ENCODE peak calls at places on chromosomes 12 and 14, in nine cellular contexts. R, P, Z, W, V, B, A, F and N are unnamed samples.

GRCh38 chr14:69055125-69055524 is 76.0 kb upstream of the ACTN1 start:
- DNase-seq in V (no peak), B (no peak), W (no peak), F (no peak), Z (no peak), P (no peak), R (no peak), A (no peak), N (no peak)

GRCh38 chr12:98725481-98726247 is 80.6 kb downstream of the APAF1 start:
- DNase-seq in P (peak), R (no peak), W (peak), V (peak), F (no peak), A (no peak), Z (peak), B (no peak), N (peak)

GRCh38 chr12:113273053-113273725 is 51.9 kb downstream of the TPCN1 start:
- DNase-seq in R (no peak), B (peak), F (peak), V (no peak), P (peak), W (no peak), Z (peak), A (no peak), N (no peak)

GRCh38 chr12:65922077-65922476 is 97.8 kb downstream of the HMGA2 start:
- DNase-seq in B (no peak), A (no peak), F (no peak), P (no peak), R (no peak), W (no peak), Z (no peak), V (no peak), N (no peak)

GRCh38 chr14:74140374-74140850 is 55.7 kb downstream of the LIN52 start:
- DNase-seq in V (peak), R (no peak), B (peak), A (no peak), W (peak), Z (peak), F (no peak), P (peak), N (no peak)

GRCh38 chr12:92775416-92775815 is 72.6 kb downstream of the PLEKHG7 start:
- DNase-seq in W (no peak), F (no peak), R (no peak), Z (no peak), P (no peak), V (no peak), B (no peak), A (no peak), N (no peak)

GRCh38 chr12:93122089-93122488 is 193.0 kb upstream of the EEA1 start:
- DNase-seq in V (no peak), R (no peak), A (no peak), F (no peak), Z (peak), W (no peak), B (no peak), P (no peak), N (peak)

GRCh38 chr12:123991402-123991951 is 18.5 kb downstream of the ZNF664 start:
- DNase-seq in B (no peak), Z (no peak), R (no peak), A (no peak), V (no peak), P (no peak), W (no peak), F (no peak), N (no peak)

GRCh38 chr14:33714527-33715222 is 236.2 kb downstream of the EGLN3 start:
- DNase-seq in F (no peak), W (no peak), B (no peak), V (no peak), P (no peak), A (no peak), Z (peak), R (no peak), N (no peak)

GRCh38 chr12:52812073-52812400 is 1.9 kb downstream of the KRT4 start:
- DNase-seq in B (no peak), A (no peak), Z (no peak), W (no peak), P (no peak), V (no peak), R (no peak), F (no peak), N (no peak)

GRCh38 chr12:124808276-124808675 is 55.4 kb downstream of the SCARB1 start:
- DNase-seq in A (no peak), R (no peak), F (no peak), P (no peak), Z (no peak), V (no peak), B (no peak), W (no peak), N (no peak)

GRCh38 chr12:8698132-8698829 is 490 bp downstream of the RIMKLB start:
- DNase-seq in A (peak), V (peak), F (peak), R (peak), B (peak), Z (peak), P (peak), W (peak), N (no peak)

GRCh38 chr12:120783197-120783596 is 57.6 kb downstream of the ACADS start:
- DNase-seq in W (no peak), R (no peak), B (no peak), F (no peak), A (no peak), V (no peak), P (no peak), Z (peak), N (peak)

GRCh38 chr12:50923361-50924130 is 28.8 kb upstream of the HIGD1C start:
- DNase-seq in W (no peak), A (no peak), F (no peak), V (no peak), R (no peak), B (no peak), P (no peak), Z (peak), N (no peak)

GRCh38 chr12:26701604-26702215 is 131.3 kb downstream of the ITPR2 start:
- DNase-seq in B (no peak), P (peak), V (peak), A (no peak), R (no peak), W (peak), Z (peak), F (no peak), N (no peak)

GRCh38 chr12:40946612-40947194 is 241.4 kb upstream of the PDZRN4 start:
- DNase-seq in V (no peak), R (no peak), Z (peak), W (peak), P (peak), F (no peak), A (no peak), B (no peak), N (peak)

GRCh38 chr12:96198970-96199369 is 4.8 kb downstream of the ELK3 start:
- DNase-seq in W (peak), P (no peak), R (no peak), B (no peak), Z (peak), F (no peak), V (no peak), A (peak), N (peak)

GRCh38 chr14:88983755-88984154 is 159.3 kb downstream of the TTC8 start:
- DNase-seq in A (no peak), B (no peak), W (no peak), P (no peak), V (no peak), F (no peak), Z (peak), R (no peak), N (peak)

GRCh38 chr14:35285168-35285990 is 6.8 kb upstream of the PSMA6 start:
- DNase-seq in A (peak), P (no peak), F (no peak), Z (peak), W (peak), V (no peak), B (no peak), R (no peak), N (no peak)

GRCh38 chr12:113244015-113244983 is 23.0 kb downstream of the TPCN1 start:
- DNase-seq in A (no peak), Z (peak), V (peak), R (peak), F (peak), P (no peak), B (peak), W (no peak), N (no peak)

GRCh38 chr14:24838945-24839616 is 205.1 kb upstream of the GZMB start:
- DNase-seq in A (no peak), W (no peak), R (no peak), B (no peak), V (no peak), F (no peak), Z (peak), P (no peak), N (no peak)

GRCh38 chr12:81211306-81211705 is 133.4 kb downstream of the ACSS3 start:
- DNase-seq in F (no peak), A (no peak), P (no peak), B (no peak), V (no peak), R (no peak), W (no peak), Z (no peak), N (no peak)

GRCh38 chr12:80195143-80195726 is 95.9 kb downstream of the OTOGL start:
- DNase-seq in B (no peak), F (no peak), R (no peak), A (no peak), P (peak), V (no peak), W (peak), Z (peak), N (no peak)

GRCh38 chr12:5243014-5243413 is 188.9 kb upstream of the NTF3 start:
- DNase-seq in R (no peak), F (no peak), Z (no peak), V (no peak), W (no peak), B (no peak), A (no peak), P (no peak), N (no peak)

GRCh38 chr12:99334737-99335136 is 312.8 kb upstream of the GARIN6 start:
- DNase-seq in W (no peak), Z (no peak), F (no peak), A (no peak), R (no peak), P (no peak), B (no peak), V (no peak), N (no peak)

GRCh38 chr12:111942557-111942956 is 70.4 kb downstream of the TMEM116 start:
- DNase-seq in Z (peak), R (no peak), W (no peak), A (no peak), B (no peak), V (no peak), P (no peak), F (no peak), N (peak)

GRCh38 chr12:122669397-122670070 is 33.6 kb downstream of the HCAR2 start:
- DNase-seq in R (no peak), Z (peak), A (no peak), F (no peak), V (no peak), W (no peak), P (no peak), B (no peak), N (no peak)

GRCh38 chr12:78645956-78646355 is 218.6 kb upstream of the SYT1 start:
- DNase-seq in Z (peak), P (no peak), B (no peak), R (no peak), V (no peak), F (no peak), A (no peak), W (no peak), N (no peak)

GRCh38 chr12:46414591-46415268 is 42.2 kb upstream of the SLC38A2 start:
- DNase-seq in Z (no peak), A (no peak), B (no peak), P (no peak), V (no peak), F (no peak), W (no peak), R (no peak), N (no peak)
- TF ChIP-seq CTCF in Z (no peak), A (no peak), B (no peak), P (no peak), V (no peak), F (no peak), W (no peak), R (no peak), N (no peak)

GRCh38 chr12:131896080-131896810 is 1.8 kb downstream of the ULK1 start:
- DNase-seq in A (peak), W (peak), P (peak), R (peak), Z (peak), V (peak), B (peak), F (peak), N (peak)

GRCh38 chr12:131894313-131894860 is at the start of gene ULK1:
- DNase-seq in A (peak), R (peak), V (peak), Z (peak), F (peak), W (peak), B (peak), P (peak), N (peak)

GRCh38 chr12:131893605-131894312 is 663 bp upstream of the ULK1 start:
- DNase-seq in F (no peak), Z (peak), P (no peak), B (no peak), W (no peak), V (no peak), R (no peak), A (no peak), N (no peak)

GRCh38 chr12:131895640-131896079 is 1.2 kb downstream of the ULK1 start:
- DNase-seq in R (no peak), Z (no peak), B (no peak), P (no peak), W (no peak), A (no peak), F (no peak), V (no peak), N (no peak)

DNA sequence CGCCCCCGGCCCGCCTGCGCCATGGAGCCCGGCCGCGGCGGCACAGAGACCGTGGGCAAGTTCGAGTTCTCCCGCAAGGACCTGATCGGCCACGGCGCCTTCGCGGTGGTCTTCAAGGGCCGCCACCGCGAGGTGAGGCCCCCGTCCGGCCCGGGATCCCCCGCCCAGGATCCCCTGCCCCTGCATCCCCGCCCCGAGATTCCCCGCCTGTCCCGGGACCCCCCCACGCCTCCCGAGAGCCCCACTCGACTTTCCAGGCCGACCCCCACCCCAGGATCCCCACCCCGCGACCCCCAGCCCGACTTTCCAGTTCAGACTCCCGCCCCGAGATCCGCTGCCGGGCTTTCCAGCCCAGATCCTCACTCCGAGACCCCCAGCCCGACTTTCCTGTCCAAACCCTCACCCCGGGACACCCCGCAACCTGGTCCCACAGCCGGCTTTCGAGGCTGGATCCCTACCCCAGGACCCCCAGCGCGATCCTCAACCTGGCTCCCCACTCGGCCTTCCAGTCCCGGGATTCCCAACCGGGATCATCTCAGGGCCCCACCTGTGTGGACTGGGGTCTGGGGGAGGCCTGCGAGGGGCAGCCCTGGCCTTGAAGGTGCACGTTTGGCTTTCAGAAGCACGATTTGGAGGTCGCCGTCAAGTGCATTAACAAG is 688 bp downstream of the ULK1 start:
- DNase-seq in B (no peak), P (no peak), F (peak), W (no peak), R (peak), Z (no peak), V (no peak), A (peak), N (no peak)
- H3K4me3 ChIP-seq in B (peak), P (peak), F (peak), W (peak), R (peak), Z (peak), V (peak), A (peak), N (peak)

DNA sequence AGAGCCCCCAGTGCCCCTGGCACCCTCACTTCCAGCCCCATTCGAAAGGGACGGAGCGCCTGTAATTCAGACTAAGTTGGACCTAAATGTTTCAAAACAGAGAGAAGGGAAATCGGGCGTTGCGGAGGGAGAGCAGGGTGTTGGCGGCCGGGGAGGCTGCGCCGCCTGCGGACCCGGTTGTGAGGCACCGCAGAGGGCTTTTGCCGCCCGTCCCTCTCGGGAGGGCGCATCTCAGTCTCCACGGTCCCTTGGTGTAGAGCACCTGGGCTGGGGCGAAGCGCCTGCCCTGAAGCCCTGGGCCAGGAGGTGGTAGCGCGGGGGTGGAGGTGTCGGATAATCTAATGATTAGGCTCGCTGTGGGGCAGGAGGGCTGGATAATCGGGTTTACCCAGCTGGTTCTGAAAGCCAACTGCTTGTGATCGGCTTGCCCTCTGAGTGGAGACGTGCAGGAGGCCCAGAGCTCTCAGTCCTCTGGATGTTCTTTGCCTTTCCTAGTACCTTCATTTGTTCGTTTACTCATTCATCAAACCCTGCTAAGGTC is 884 bp downstream of the DAAM1 start:
- DNase-seq in W (peak), Z (peak), P (peak), A (peak), B (peak), V (no peak), R (peak), F (peak), N (no peak)
- TF ChIP-seq CTCF in W (no peak), Z (no peak), P (no peak), A (peak), B (no peak), V (no peak), R (no peak), F (no peak), N (no peak)

GRCh38 chr12:54989829-54990228 is 5.3 kb upstream of the TESPA1 start:
- DNase-seq in V (no peak), P (no peak), W (no peak), F (no peak), B (no peak), Z (no peak), A (no peak), R (no peak), N (no peak)

GRCh38 chr12:54991161-54991991 is 6.8 kb upstream of the TESPA1 start:
- DNase-seq in W (peak), B (no peak), A (peak), V (no peak), Z (no peak), P (no peak), F (no peak), R (no peak), N (no peak)

GRCh38 chr12:54988402-54989054 is 4.0 kb upstream of the TESPA1 start:
- DNase-seq in W (peak), Z (peak), R (no peak), F (peak), B (peak), A (peak), P (no peak), V (peak), N (no peak)

GRCh38 chr12:54993181-54993835 is 8.7 kb upstream of the TESPA1 start:
- DNase-seq in B (no peak), W (peak), R (no peak), A (peak), P (peak), F (no peak), Z (peak), V (peak), N (peak)

DNA sequence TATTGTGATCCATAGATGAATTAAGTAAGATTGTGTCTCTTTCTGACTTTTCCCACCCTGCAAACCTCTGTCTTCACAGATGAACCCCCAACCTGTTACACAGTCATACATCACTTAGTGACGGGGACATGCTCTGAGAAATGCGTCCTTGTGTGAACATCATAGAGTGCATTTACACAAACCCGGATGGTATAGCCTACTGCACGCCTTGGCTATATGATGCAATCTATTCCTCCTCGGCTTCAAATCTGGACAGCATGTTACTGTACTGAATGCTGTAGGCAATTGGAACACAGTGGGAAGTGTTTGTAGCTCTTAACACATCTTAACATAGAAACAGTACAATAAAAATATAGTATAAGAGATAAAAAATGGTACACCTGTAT is 7.4 kb upstream of the TESPA1 start:
- DNase-seq in V (no peak), W (peak), F (no peak), B (no peak), R (no peak), P (no peak), A (peak), Z (no peak), N (no peak)
- H3K4me3 ChIP-seq in V (no peak), W (no peak), F (no peak), B (no peak), R (no peak), P (no peak), A (no peak), Z (no peak), N (no peak)

DNA sequence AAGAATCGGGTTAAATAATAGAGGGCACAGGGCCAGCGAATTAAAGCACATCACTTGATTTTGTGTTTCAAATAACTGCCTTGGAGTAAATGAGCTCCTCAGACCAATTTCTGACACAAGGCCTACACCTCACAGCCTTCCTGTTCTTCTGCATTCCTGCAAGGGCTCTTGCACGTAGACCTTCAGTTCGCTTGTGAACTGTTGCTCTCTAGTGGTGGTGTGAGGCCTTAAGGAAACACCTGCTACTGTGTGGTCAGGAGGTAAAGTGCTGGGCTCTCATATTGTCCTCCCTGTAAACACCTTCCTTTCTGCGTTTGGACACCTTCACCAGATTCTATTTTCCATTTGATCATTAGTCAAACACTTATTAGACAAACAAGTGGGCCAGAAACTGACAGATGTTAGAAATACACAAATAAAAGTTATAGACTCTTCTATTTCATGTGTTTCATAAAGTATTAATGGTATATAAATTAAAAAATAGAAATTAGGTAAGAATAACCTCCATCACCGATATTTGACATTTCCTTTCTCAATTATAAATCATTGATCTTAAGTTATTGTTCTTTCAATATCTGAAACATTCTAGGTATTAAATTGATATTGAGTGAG is 29.2 kb upstream of the KLRF1 start:
- DNase-seq in A (peak), P (peak), V (peak), W (peak), R (no peak), F (no peak), B (no peak), Z (peak), N (no peak)
- TF ChIP-seq CTCF in A (peak), P (peak), V (peak), W (peak), R (no peak), F (no peak), B (peak), Z (peak), N (peak)

DNA sequence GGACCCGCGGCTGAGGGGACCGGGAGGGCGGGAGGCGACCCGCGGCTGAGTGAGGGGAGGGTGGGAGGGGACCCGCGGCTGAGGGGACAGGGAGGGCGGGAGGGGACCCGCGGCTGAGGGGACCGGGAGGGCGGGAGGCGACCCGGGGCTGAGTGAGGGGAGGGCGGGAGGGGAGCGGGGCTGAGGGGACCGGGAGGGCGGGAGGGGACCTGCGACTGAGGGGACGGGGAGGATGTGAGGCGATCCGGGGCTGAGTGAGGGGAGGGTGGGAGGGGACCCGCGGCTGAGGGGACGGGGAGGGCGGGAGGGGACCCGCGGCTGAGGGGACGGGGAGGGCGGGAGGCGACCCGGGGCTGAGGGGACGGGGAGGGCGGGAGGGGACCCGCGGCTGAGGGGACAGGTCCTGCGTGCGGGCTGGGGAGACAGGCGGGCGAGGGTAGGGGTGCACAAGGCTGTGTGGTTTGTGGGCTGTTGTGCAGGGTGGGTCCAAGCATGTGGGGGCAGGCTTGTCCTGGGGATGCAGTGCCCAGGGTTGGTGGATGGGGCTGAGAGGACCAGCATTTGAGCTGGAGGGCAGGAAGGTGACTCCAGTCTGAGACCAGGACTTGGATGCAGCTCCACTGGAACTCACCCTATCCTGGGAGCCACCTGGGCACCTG is 9.2 kb downstream of the PLD4 start:
- DNase-seq in A (no peak), F (peak), Z (no peak), P (peak), W (no peak), B (no peak), R (no peak), V (no peak), N (no peak)
- H3K4me3 ChIP-seq in A (no peak), F (peak), Z (no peak), P (peak), W (no peak), B (no peak), R (peak), V (peak), N (peak)